ENCODE peak calls at places on chromosome 6, in ten cellular contexts. H is HepG2, A is MM.1S, M is SK-N-SH, B is HCT116, T is fibroblast of lung, K is endodermal cell, X is adipocyte, Z is NT2/D1, U is Karpas-422. N is an unnamed sample.
A peak's percentile ranks its signal among the peaks of the same experiment; 100 is the strongest.

GRCh38 chr6:118709859-118710350 is 58.5 kb upstream of the CEP85L start:
- DNase-seq in B (no peak), T (peak; percentile 95), Z (no peak), H (no peak), K (no peak), A (peak; percentile 85), U (peak; percentile 93), X (peak; percentile 51), M (no peak), N (peak; percentile 77)

GRCh38 chr6:11972806-11973205 is 39.3 kb upstream of the HIVEP1 start:
- DNase-seq in X (peak; percentile 43), A (no peak), H (no peak), Z (no peak), M (no peak), B (no peak), U (no peak), K (no peak), T (no peak), N (peak; percentile 44)

GRCh38 chr6:32113386-32114352 is 4.5 kb upstream of the TNXB start:
- DNase-seq in K (peak; percentile 83), H (peak; percentile 80), U (no peak), X (peak; percentile 90), T (peak; percentile 76), M (peak; percentile 53), Z (no peak), A (no peak), B (no peak), N (peak; percentile 98)

GRCh38 chr6:73231986-73232391 is 6.7 kb upstream of the KHDC1L start:
- DNase-seq in H (no peak), A (peak; percentile 48), T (peak; percentile 21), B (no peak), U (peak; percentile 87), X (no peak), Z (no peak), K (no peak), M (no peak), N (no peak)

GRCh38 chr6:112683926-112684325 is 336.8 kb downstream of the RFPL4B start:
- DNase-seq in U (no peak), B (no peak), K (no peak), Z (no peak), A (no peak), X (peak; percentile 82), H (no peak), M (no peak), T (peak; percentile 97), N (peak; percentile 94)

GRCh38 chr6:138593100-138593877 is 94.0 kb upstream of the NHSL1 start:
- DNase-seq in Z (peak; percentile 42), H (peak; percentile 92), T (peak; percentile 98), K (peak; percentile 65), X (peak; percentile 94), M (no peak), U (no peak), B (peak; percentile 64), A (no peak), N (peak; percentile 98)

GRCh38 chr6:124057448-124057847 is 253.8 kb downstream of the NKAIN2 start:
- DNase-seq in T (no peak), H (no peak), B (no peak), X (no peak), Z (no peak), M (no peak), U (no peak), K (no peak), A (no peak), N (no peak)

GRCh38 chr6:81002126-81002525 is 750.4 kb downstream of the TENT5A start:
- DNase-seq in Z (no peak), K (no peak), X (peak; percentile 17), A (no peak), M (no peak), H (no peak), T (peak; percentile 16), B (no peak), U (no peak), N (peak; percentile 8)

GRCh38 chr6:109456283-109456583 is 661 bp upstream of the MICAL1 start:
- DNase-seq in Z (no peak), M (no peak), U (no peak), A (no peak), K (peak; percentile 84), X (no peak), B (no peak), T (no peak), H (no peak), N (no peak)

GRCh38 chr6:37283786-37284185 is 25.8 kb upstream of the TMEM217 start:
- DNase-seq in U (no peak), K (no peak), B (no peak), Z (no peak), A (no peak), T (peak; percentile 38), H (no peak), X (peak; percentile 59), M (no peak), N (peak; percentile 61)

GRCh38 chr6:6057442-6058053 is 50.8 kb upstream of the NRN1 start:
- DNase-seq in A (peak; percentile 70), T (peak; percentile 1), X (peak; percentile 7), B (peak; percentile 35), K (no peak), U (peak; percentile 88), Z (peak; percentile 18), M (peak; percentile 43), H (peak; percentile 57), N (peak; percentile 57)

DNA sequence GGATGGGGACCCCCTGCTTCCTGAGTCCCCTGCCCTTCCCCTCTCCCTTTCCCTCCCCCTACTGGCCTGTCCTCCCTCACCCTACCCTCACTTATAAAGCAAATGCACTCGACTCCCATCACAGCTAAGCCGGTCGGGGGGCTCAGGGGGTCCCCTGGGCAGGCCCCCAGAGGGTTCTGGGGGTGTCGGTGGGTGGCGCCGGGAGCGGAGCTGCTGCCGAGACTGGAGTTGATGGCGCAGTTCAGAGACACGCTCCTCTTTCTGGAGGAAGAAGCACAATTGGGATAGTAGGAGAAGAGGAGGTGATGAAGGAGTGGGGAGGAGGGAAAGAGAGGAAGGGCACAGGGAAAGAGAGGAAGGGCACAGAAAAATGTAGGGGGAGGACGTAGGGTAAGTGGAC is 18.5 kb downstream of the OR2H2 start:
- DNase-seq in M (no peak), Z (no peak), K (no peak), X (no peak), T (no peak), U (no peak), H (no peak), B (no peak), A (no peak), N (no peak)
- H3K36me3 ChIP-seq in M (peaks cover 10% of the 10 kb centered on the region), Z (peaks cover 95% of the 10 kb centered on the region), K (peaks cover 59% of the 10 kb centered on the region), X (peaks cover 13% of the 10 kb centered on the region), T (peaks cover 4% of the 10 kb centered on the region), U (no peaks in the 10 kb centered on the region), H (no peaks in the 10 kb centered on the region), B (peaks cover 11% of the 10 kb centered on the region), A (no peaks in the 10 kb centered on the region), N (peaks cover under 1% of the 10 kb centered on the region)

DNA sequence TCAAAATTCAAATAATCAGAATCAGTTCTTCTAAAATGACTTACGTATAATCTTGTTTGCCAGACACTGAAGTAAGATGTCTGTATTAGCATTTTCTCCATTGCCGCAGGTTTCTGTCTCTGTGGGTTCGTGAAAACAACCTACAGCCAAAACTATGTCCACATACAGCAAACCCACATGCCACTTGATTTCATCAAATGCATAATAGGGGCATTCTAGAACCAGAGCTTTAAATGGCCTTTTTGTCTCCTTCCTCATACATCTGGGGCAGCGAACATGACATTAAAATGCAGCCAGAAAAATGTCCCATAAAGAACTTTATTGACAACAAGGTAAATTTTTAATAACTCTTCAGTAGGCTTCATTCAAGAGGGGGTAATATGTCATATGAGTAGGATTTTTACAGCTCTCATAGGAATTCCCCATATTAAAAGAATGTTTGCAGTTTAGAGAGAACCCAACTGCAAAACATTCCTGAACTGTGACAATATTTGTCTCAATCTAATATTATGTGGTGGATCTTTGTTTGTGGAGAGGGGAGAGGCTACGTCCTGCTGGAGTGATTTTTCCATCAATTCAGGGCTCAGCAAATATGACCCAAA is 90.1 kb upstream of the QKI start:
- DNase-seq in K (no peak), H (peak; percentile 56), A (no peak), T (peak; percentile 56), U (no peak), M (no peak), Z (no peak), X (no peak), B (no peak), N (peak; percentile 27)
- H3K9ac ChIP-seq in K (no peak overlapping the region), H (no peak overlapping the region), A (no peak overlapping the region), T (no peak overlapping the region), U (no peak overlapping the region), M (no peak overlapping the region), Z (no peak overlapping the region), X (peak overlapping the region; percentile 69), B (no peak overlapping the region), N (no peak overlapping the region)

DNA sequence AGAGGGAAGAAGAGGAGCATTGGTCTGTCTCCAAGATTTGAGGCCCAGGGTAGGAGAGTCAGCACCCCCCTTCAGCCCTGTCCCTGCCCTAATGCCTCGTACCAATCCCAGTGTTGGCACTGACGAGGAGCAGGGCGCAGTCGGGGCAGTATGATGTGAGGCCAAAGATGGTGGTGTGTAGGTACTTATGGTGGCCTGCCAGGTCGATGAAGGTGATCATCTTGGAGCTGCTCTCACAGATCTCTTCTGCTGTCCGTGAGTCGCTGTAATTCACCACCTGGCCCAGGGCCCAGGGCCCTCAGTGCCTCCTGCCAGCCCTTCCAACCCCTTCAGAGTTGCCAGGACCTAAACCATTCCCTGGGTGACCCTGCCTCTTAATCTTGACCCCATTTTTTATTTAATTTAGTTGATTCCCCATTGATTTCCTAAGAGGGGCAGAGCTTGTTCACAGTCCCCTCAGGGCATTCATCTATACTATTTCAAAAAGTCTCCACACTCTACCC is 4.2 kb downstream of the GTPBP2 start:
- DNase-seq in A (no peak), Z (no peak), H (no peak), T (no peak), X (no peak), K (no peak), U (no peak), B (no peak), M (no peak), N (no peak)
- H3K36me3 ChIP-seq in A (peaks cover 2% of the 10 kb centered on the region), Z (peaks cover 77% of the 10 kb centered on the region), H (peaks cover 61% of the 10 kb centered on the region), T (peaks cover 39% of the 10 kb centered on the region), X (peaks cover 65% of the 10 kb centered on the region), K (peaks cover 72% of the 10 kb centered on the region), U (peaks cover 35% of the 10 kb centered on the region), B (peaks cover 51% of the 10 kb centered on the region), M (peaks cover 56% of the 10 kb centered on the region), N (peaks cover 53% of the 10 kb centered on the region)

GRCh38 chr6:21742238-21742660 is 148.7 kb downstream of the SOX4 start:
- DNase-seq in B (peak; percentile 75), K (no peak), X (peak; percentile 54), Z (no peak), A (no peak), M (no peak), H (no peak), T (peak; percentile 92), U (no peak), N (peak; percentile 65)

GRCh38 chr6:21741221-21742109 is 147.9 kb downstream of the SOX4 start:
- DNase-seq in B (no peak), Z (peak; percentile 47), A (no peak), H (no peak), T (peak; percentile 56), X (no peak), M (peak; percentile 34), K (no peak), U (no peak), N (no peak)

GRCh38 chr6:21739241-21739640 is 145.7 kb downstream of the SOX4 start:
- DNase-seq in B (no peak), X (no peak), T (no peak), U (no peak), K (no peak), H (no peak), M (no peak), A (no peak), Z (no peak), N (no peak)

GRCh38 chr6:21739838-21740237 is 146.3 kb downstream of the SOX4 start:
- DNase-seq in U (no peak), B (no peak), M (no peak), A (no peak), T (peak; percentile 36), K (peak; percentile 70), X (no peak), H (no peak), Z (no peak), N (no peak)

GRCh38 chr6:21740719-21741118 is 147.2 kb downstream of the SOX4 start:
- DNase-seq in U (no peak), B (no peak), T (peak; percentile 92), X (peak; percentile 67), A (no peak), K (no peak), H (no peak), M (no peak), Z (no peak), N (no peak)
- H3K9ac ChIP-seq in U (no peak overlapping the region), B (no peak overlapping the region), T (no peak overlapping the region), X (no peak overlapping the region), A (no peak overlapping the region), K (peak overlapping the region; percentile 70), H (no peak overlapping the region), M (peak overlapping the region; percentile 69), Z (no peak overlapping the region), N (no peak overlapping the region)

N was measured in GM23248.